ENCODE peak calls at places on chromosome 16, in five cellular contexts. B is K562, Z is HCT116, L is H1, U is HepG2. N is an unnamed sample.

GRCh38 chr16:66443269-66443652 is 16.2 kb downstream of the BEAN1 start:
- DNase-seq in Z (no peak), L (no peak), U (no peak), B (no peak), N (no peak)

GRCh38 chr16:17447273-17447672 is 23.5 kb downstream of the XYLT1 start:
- DNase-seq in L (no peak), Z (no peak), U (no peak), B (no peak), N (no peak)

GRCh38 chr16:4365014-4365406 is 6.6 kb upstream of the VASN start:
- DNase-seq in L (no peak), Z (no peak), U (no peak), B (no peak), N (no peak)

GRCh38 chr16:78775161-78775561 is 675.7 kb downstream of the WWOX start:
- DNase-seq in B (no peak), U (no peak), L (no peak), Z (no peak), N (no peak)

GRCh38 chr16:81567987-81568748 is 123.6 kb downstream of the CMIP start:
- DNase-seq in B (no peak), U (peak), Z (no peak), L (no peak), N (peak)

GRCh38 chr16:82124651-82125050 is 45.4 kb downstream of the MPHOSPH6 start:
- DNase-seq in Z (no peak), B (no peak), L (no peak), U (no peak), N (no peak)

GRCh38 chr16:88531931-88532433 is 38.2 kb upstream of the ZC3H18 start:
- DNase-seq in U (no peak), L (no peak), Z (no peak), B (no peak), N (no peak)

GRCh38 chr16:52149003-52149402 is 397.9 kb downstream of the TOX3 start:
- DNase-seq in B (no peak), Z (no peak), L (no peak), U (no peak), N (no peak)

GRCh38 chr16:23855010-23855409 is 19.2 kb downstream of the PRKCB start:
- DNase-seq in U (no peak), L (no peak), Z (no peak), B (peak), N (no peak)

GRCh38 chr16:66696669-66697630 is at the start of gene CMTM4:
- DNase-seq in L (peak), Z (peak), B (peak), U (peak), N (peak)

DNA sequence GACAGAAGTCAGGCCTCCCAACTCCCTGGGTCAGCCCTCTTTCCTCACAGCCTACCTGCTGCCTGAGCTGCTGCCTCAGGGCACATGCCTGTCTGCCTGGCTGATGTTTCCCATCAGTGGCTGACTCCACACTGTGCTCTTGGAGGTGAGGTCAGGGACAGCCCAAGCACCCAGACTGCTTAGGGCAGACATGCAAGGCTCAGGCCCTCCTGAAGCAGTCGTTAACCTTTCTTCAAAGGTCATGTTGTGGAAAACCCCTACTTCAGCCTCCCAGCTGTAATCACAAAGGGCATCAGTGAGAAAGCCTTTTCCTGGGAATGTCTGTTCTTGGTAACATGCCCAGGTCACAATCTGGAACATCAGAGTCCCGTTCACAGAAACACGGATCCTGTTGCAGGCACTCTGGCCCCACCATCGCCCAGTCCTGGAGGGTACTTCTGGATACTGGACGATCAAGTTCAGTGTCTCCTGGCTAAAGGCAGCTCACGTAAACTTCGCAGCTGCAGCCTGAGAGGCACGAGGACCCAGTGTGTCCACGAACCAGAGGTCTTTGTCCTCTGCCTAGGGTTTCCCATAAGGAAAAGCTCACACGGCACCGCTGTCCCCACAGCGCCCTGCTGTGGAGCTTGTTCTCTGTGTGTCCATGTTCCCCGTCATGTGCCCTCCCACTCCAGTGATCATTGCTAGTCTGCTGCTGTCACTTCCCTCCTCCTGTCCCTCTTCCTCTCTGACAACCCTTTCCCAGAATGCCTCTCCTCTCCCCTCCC is 54.9 kb downstream of the GNAO1 start:
- DNase-seq in L (no peak), B (peak), Z (no peak), U (peak), N (peak)
- TF ChIP-seq JUND in L (no peak), B (no peak), Z (no peak), U (no peak), N (no peak)

GRCh38 chr16:10520869-10521578 is 59.4 kb downstream of the EMP2 start:
- DNase-seq in U (no peak), L (no peak), Z (no peak), B (no peak), N (no peak)
- TF ChIP-seq JUND in U (no peak), L (no peak), Z (no peak), B (no peak), N (no peak)

GRCh38 chr16:73107371-73107770 is 59.4 kb upstream of the ZFHX3 start:
- DNase-seq in Z (no peak), L (no peak), B (no peak), U (no peak), N (no peak)
- TF ChIP-seq JUND in Z (no peak), L (no peak), B (no peak), U (no peak), N (no peak)

GRCh38 chr16:90084215-90084614 is 7.1 kb upstream of the PRDM7 start:
- DNase-seq in B (no peak), Z (no peak), L (no peak), U (no peak), N (no peak)
- TF ChIP-seq JUND in B (no peak), Z (no peak), L (no peak), U (no peak), N (no peak)

GRCh38 chr16:20740007-20740883 is 1.4 kb downstream of the THUMPD1 start:
- DNase-seq in Z (no peak), U (peak), B (no peak), L (no peak), N (no peak)
- TF ChIP-seq JUND in Z (no peak), U (no peak), B (no peak), L (no peak), N (no peak)

DNA sequence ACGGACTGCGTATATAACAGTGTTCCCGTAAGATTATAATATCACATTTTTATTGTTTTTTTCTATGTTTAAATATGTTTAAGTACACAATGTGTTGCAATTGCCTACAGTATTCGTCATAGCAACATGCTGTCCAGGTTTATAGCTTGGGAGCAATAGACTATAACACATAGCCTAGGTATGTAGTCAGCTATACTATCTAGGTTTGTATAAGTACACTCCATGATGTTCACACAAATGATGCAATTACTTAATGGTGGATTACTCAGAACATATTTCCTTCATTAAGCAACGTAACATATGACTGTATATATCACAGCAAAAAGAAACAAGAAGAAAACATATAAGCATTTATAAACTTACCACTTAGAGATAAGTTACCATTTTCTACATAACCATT is 160.0 kb downstream of the CBLN1 start:
- DNase-seq in U (no peak), B (no peak), Z (no peak), L (no peak), N (no peak)
- TF ChIP-seq JUND in U (no peak), B (no peak), Z (no peak), L (no peak), N (no peak)

GRCh38 chr16:35011-35775 is 18.2 kb downstream of the POLR3K start:
- DNase-seq in L (no peak), B (no peak), Z (no peak), U (no peak), N (no peak)
- TF ChIP-seq JUND in L (no peak), B (no peak), Z (no peak), U (no peak), N (no peak)

GRCh38 chr16:69936252-69936651 is 14.9 kb upstream of the CLEC18A start:
- DNase-seq in Z (no peak), U (no peak), B (no peak), L (no peak), N (no peak)

GRCh38 chr16:69936751-69937211 is 14.4 kb upstream of the CLEC18A start:
- DNase-seq in B (no peak), Z (no peak), U (no peak), L (no peak), N (no peak)

GRCh38 chr16:69938981-69939820 is 11.9 kb upstream of the CLEC18A start:
- DNase-seq in L (no peak), B (no peak), Z (no peak), U (no peak), N (no peak)

GRCh38 chr16:69935740-69936139 is 15.4 kb upstream of the CLEC18A start:
- DNase-seq in Z (no peak), U (no peak), B (no peak), L (no peak), N (no peak)

GRCh38 chr16:69937465-69937951 is 13.6 kb upstream of the CLEC18A start:
- DNase-seq in L (no peak), U (peak), B (peak), Z (no peak), N (no peak)
- TF ChIP-seq JUND in L (no peak), U (no peak), B (no peak), Z (no peak), N (no peak)

GRCh38 chr16:2981899-2982250 is 1.6 kb upstream of the PKMYT1 start:
- DNase-seq in B (peak), L (no peak), U (no peak), Z (no peak), N (no peak)
- TF ChIP-seq JUND in B (no peak), L (no peak), U (no peak), Z (no peak), N (no peak)

DNA sequence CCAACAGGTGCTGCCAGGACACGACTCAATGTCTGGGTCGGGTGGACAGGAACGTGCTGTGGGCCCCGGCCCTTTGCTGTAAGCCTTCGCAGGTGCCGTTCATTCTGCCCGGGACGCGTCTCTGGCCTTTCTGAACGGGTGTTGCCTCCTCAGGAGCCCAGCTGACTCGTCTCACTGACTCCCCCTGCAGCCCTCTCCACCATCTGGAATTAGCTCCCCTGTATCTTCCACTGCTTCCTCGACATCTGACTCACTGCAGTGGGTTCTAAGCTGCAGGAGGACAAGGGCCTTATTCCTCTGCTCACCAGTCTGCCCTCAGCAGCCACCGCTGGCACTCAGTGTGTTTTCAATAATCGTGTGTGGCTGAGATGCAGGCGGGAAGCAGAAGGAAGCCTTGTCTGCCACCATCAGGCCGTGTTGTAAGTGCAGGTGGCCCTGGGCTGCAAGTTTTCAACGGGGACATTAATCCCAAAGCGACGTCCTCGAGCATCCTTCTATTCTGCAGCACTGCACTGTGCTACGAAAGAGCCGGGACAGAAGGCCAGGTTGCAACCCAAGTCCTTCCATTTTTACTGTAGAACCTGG is 256.2 kb downstream of the FOXL1 start:
- DNase-seq in U (no peak), L (peak), Z (no peak), B (peak), N (peak)
- TF ChIP-seq JUND in U (no peak), L (no peak), Z (no peak), B (no peak), N (no peak)